ENCODE peak calls at places on chromosome X, in ten cellular contexts. Z is GM12878; W is NCI-H1105; O is central memory CD4-positive, alpha-beta T cell; E is D341Med; V is ecto neural progenitor cell; S is BJ; G is NCI-H69; D is iris pigment epithelial cell; R is stimulated activated CD8-positive, alpha-beta memory T cell treated with anti-CD3 and anti-CD28 coated beads, Interleukin-15, amount 100 ng/mL, for 48 hours. T is an unnamed sample.

GRCh38 chrX:50609796-50610195 is 139.2 kb upstream of the DGKK start:
- DNase-seq in Z (no peak), W (no peak), O (no peak), E (no peak), V (no peak), S (no peak), G (no peak), D (peak), R (no peak), T (no peak)

GRCh38 chrX:129940721-129941120 is 34.8 kb downstream of the UTP14A start:
- DNase-seq in Z (no peak), W (no peak), O (no peak), E (no peak), V (no peak), S (no peak), G (no peak), D (no peak), R (no peak), T (no peak)

GRCh38 chrX:48852857-48853256 is 17.4 kb upstream of the PCSK1N start:
- DNase-seq in Z (no peak), W (no peak), O (no peak), E (no peak), V (no peak), S (no peak), G (no peak), D (no peak), R (no peak), T (no peak)

GRCh38 chrX:44462851-44463250 is 79.8 kb downstream of the FUNDC1 start:
- DNase-seq in Z (no peak), W (no peak), O (no peak), E (no peak), V (no peak), S (no peak), G (no peak), D (peak), R (no peak), T (peak)

GRCh38 chrX:72576161-72576896 is 3.7 kb upstream of the HDAC8 start:
- DNase-seq in Z (no peak), W (no peak), O (no peak), E (no peak), V (no peak), S (no peak), G (no peak), D (peak), R (no peak), T (peak)

GRCh38 chrX:71870337-71871098 is 40.1 kb upstream of the NHSL2 start:
- DNase-seq in Z (no peak), W (no peak), O (no peak), E (peak), V (no peak), S (no peak), G (no peak), D (no peak), R (no peak), T (no peak)

GRCh38 chrX:50827996-50828395 is 14.0 kb upstream of the SHROOM4 start:
- DNase-seq in Z (no peak), W (no peak), O (no peak), E (no peak), V (no peak), S (no peak), G (no peak), D (peak), R (no peak), T (no peak)

GRCh38 chrX:14030248-14030592 is 528 bp upstream of the GEMIN8 start:
- DNase-seq in Z (no peak), W (no peak), O (no peak), E (no peak), V (no peak), S (no peak), G (peak), D (peak), R (no peak), T (peak)

GRCh38 chrX:45295587-45295986 is 94.9 kb upstream of the DIPK2B start:
- DNase-seq in Z (no peak), W (peak), O (no peak), E (no peak), V (no peak), S (no peak), G (peak), D (peak), R (no peak), T (no peak)

GRCh38 chrX:108091878-108092291 is 307 bp downstream of the ATG4A start:
- DNase-seq in Z (no peak), W (no peak), O (no peak), E (no peak), V (no peak), S (no peak), G (peak), D (no peak), R (peak), T (no peak)

GRCh38 chrX:53320543-53321215 is 39.3 kb upstream of the IQSEC2 start:
- DNase-seq in Z (no peak), W (no peak), O (no peak), E (peak), V (no peak), S (no peak), G (peak), D (no peak), R (no peak), T (no peak)

GRCh38 chrX:101595739-101596419 is 21.9 kb downstream of the ARMCX6 start:
- DNase-seq in Z (peak), W (no peak), O (peak), E (peak), V (peak), S (no peak), G (peak), D (peak), R (no peak), T (peak)

GRCh38 chrX:154730271-154730883 is 20.5 kb downstream of the GAB3 start:
- DNase-seq in Z (no peak), W (no peak), O (no peak), E (no peak), V (no peak), S (no peak), G (no peak), D (peak), R (no peak), T (no peak)

GRCh38 chrX:37409278-37409677 is 60.1 kb downstream of the PRRG1 start:
- DNase-seq in Z (no peak), W (no peak), O (no peak), E (no peak), V (no peak), S (no peak), G (no peak), D (peak), R (no peak), T (peak)

GRCh38 chrX:72367524-72367923 is 61.8 kb upstream of the CITED1 start:
- DNase-seq in Z (no peak), W (no peak), O (no peak), E (no peak), V (no peak), S (no peak), G (peak), D (no peak), R (no peak), T (no peak)

GRCh38 chrX:118423558-118423957 is 72.1 kb upstream of the DOCK11 start:
- DNase-seq in Z (peak), W (no peak), O (no peak), E (no peak), V (no peak), S (no peak), G (no peak), D (no peak), R (no peak), T (no peak)

GRCh38 chrX:1355800-1356148 is 19.2 kb downstream of the IL3RA start:
- DNase-seq in Z (no peak), W (no peak), O (no peak), E (peak), V (peak), S (no peak), G (no peak), D (no peak), R (no peak), T (no peak)

GRCh38 chrX:153924149-153924861 is 1.8 kb downstream of the ARHGAP4 start:
- DNase-seq in Z (no peak), W (peak), O (peak), E (peak), V (no peak), S (no peak), G (peak), D (peak), R (no peak), T (peak)

GRCh38 chrX:31397119-31397518 is 325.3 kb upstream of the FTHL17 start:
- DNase-seq in Z (no peak), W (no peak), O (no peak), E (no peak), V (no peak), S (peak), G (no peak), D (peak), R (no peak), T (no peak)

GRCh38 chrX:41589634-41590270 is 99.0 kb upstream of the GPR34 start:
- DNase-seq in Z (no peak), W (no peak), O (no peak), E (no peak), V (no peak), S (peak), G (no peak), D (peak), R (no peak), T (no peak)

GRCh38 chrX:34849371-34849770 is 93.2 kb upstream of the FAM47B start:
- DNase-seq in Z (no peak), W (no peak), O (no peak), E (no peak), V (no peak), S (peak), G (no peak), D (peak), R (no peak), T (no peak)

GRCh38 chrX:54423161-54423888 is 16.9 kb upstream of the TSR2 start:
- DNase-seq in Z (no peak), W (no peak), O (no peak), E (peak), V (peak), S (no peak), G (no peak), D (peak), R (no peak), T (no peak)

GRCh38 chrX:13189380-13189779 is 130.5 kb downstream of the ATXN3L start:
- DNase-seq in Z (no peak), W (no peak), O (no peak), E (no peak), V (no peak), S (no peak), G (no peak), D (no peak), R (no peak), T (no peak)

GRCh38 chrX:13177921-13178320 is 133.5 kb upstream of the FAM9C start:
- DNase-seq in Z (no peak), W (peak), O (no peak), E (no peak), V (no peak), S (no peak), G (peak), D (no peak), R (no peak), T (no peak)

GRCh38 chrX:51569561-51569960 is 49.2 kb downstream of the CENPVL3 start:
- DNase-seq in Z (no peak), W (no peak), O (no peak), E (no peak), V (no peak), S (no peak), G (no peak), D (peak), R (no peak), T (no peak)

GRCh38 chrX:20594985-20595384 is 328.3 kb upstream of the RPS6KA3 start:
- DNase-seq in Z (no peak), W (no peak), O (no peak), E (no peak), V (no peak), S (no peak), G (no peak), D (no peak), R (no peak), T (no peak)

GRCh38 chrX:153672531-153673397 is 849 bp downstream of the PNCK start:
- DNase-seq in Z (no peak), W (no peak), O (no peak), E (no peak), V (peak), S (no peak), G (no peak), D (no peak), R (no peak), T (no peak)

GRCh38 chrX:96027363-96027894 is 657.2 kb upstream of the DIAPH2 start:
- DNase-seq in Z (no peak), W (no peak), O (no peak), E (no peak), V (no peak), S (no peak), G (no peak), D (no peak), R (no peak), T (no peak)

GRCh38 chrX:3712870-3713224 is 602 bp downstream of the PRKX start:
- DNase-seq in Z (no peak), W (no peak), O (no peak), E (no peak), V (no peak), S (no peak), G (no peak), D (no peak), R (no peak), T (no peak)

GRCh38 chrX:45745479-45745878 is 544.8 kb upstream of the DIPK2B start:
- DNase-seq in Z (no peak), W (no peak), O (no peak), E (no peak), V (no peak), S (no peak), G (no peak), D (peak), R (no peak), T (no peak)

GRCh38 chrX:111145878-111146277 is 49.9 kb downstream of the PAK3 start:
- DNase-seq in Z (no peak), W (no peak), O (no peak), E (no peak), V (no peak), S (no peak), G (no peak), D (no peak), R (no peak), T (no peak)

GRCh38 chrX:7706032-7706431 is 136.9 kb upstream of the VCX start:
- DNase-seq in Z (no peak), W (no peak), O (no peak), E (no peak), V (no peak), S (no peak), G (peak), D (peak), R (no peak), T (no peak)